ENCODE peak calls at places on chromosomes 16 and 17, in five cellular contexts. C is cardiac muscle cell, S is neuronal stem cell, T is stomach, U is vagina. L is an unnamed sample. For H3K27me3 and H3K36me3, the result is how much of the 10 kb centered on the place peaks cover.

GRCh38 chr17:48717367-48718161 is 4.8 kb downstream of the PRAC1 start:
- DNase-seq in C (no peak), S (no peak), T (no peak), U (no peak), L (no peak)

GRCh38 chr17:20315821-20316220 is 151.5 kb downstream of the LGALS9B start:
- DNase-seq in C (no peak), S (no peak), T (no peak), U (no peak), L (no peak)

GRCh38 chr17:57445772-57446472 is 189.6 kb downstream of the MSI2 start:
- DNase-seq in C (no peak), S (no peak), T (no peak), U (no peak), L (no peak)

GRCh38 chr17:8125947-8126305 is 2.0 kb upstream of the HES7 start:
- DNase-seq in C (no peak), S (no peak), T (no peak), U (no peak), L (peak)

GRCh38 chr16:30921459-30921747 is 2.0 kb upstream of the FBXL19 start:
- DNase-seq in C (no peak), S (no peak), T (no peak), U (no peak), L (no peak)

GRCh38 chr17:73546770-73547345 is 97.4 kb downstream of the SDK2 start:
- DNase-seq in C (peak), S (peak), T (peak), U (no peak), L (peak)

GRCh38 chr16:68664297-68664696 is 19.2 kb downstream of the CDH3 start:
- DNase-seq in C (no peak), S (no peak), T (no peak), U (no peak), L (no peak)

GRCh38 chr17:27438631-27439030 is 17.6 kb upstream of the KSR1 start:
- DNase-seq in C (peak), S (no peak), T (no peak), U (no peak), L (no peak)

GRCh38 chr16:69741519-69741918 is 13.2 kb downstream of the NOB1 start:
- DNase-seq in C (peak), S (no peak), T (no peak), U (no peak), L (no peak)

GRCh38 chr16:57732683-57733082 is 2.9 kb upstream of the KATNB1 start:
- DNase-seq in C (no peak), S (no peak), T (no peak), U (no peak), L (no peak)

GRCh38 chr17:39595928-39596327 is 11.8 kb downstream of the NEUROD2 start:
- DNase-seq in C (no peak), S (no peak), T (no peak), U (no peak), L (no peak)
- H3K27me3 ChIP-seq in C (half or more), S (half or more), T (under half), U (under half), L (under half)

GRCh38 chr17:44077595-44077909 is 7.0 kb downstream of the G6PC3 start:
- DNase-seq in C (no peak), S (no peak), T (no peak), U (no peak), L (no peak)

GRCh38 chr17:44075598-44076293 is 5.2 kb downstream of the G6PC3 start:
- DNase-seq in C (no peak), S (no peak), T (no peak), U (no peak), L (no peak)

GRCh38 chr17:44079877-44080821 is 9.6 kb downstream of the G6PC3 start:
- DNase-seq in C (no peak), S (no peak), T (no peak), U (peak), L (no peak)

GRCh38 chr17:44076716-44077594 is 6.4 kb downstream of the G6PC3 start:
- DNase-seq in C (no peak), S (no peak), T (no peak), U (no peak), L (no peak)

GRCh38 chr17:44078412-44078811 is 7.9 kb downstream of the G6PC3 start:
- DNase-seq in C (no peak), S (no peak), T (no peak), U (no peak), L (no peak)
- H3K27ac ChIP-seq in C (peak), S (no peak), T (no peak), U (no peak), L (no peak)

GRCh38 chr16:28155293-28155692 is 56.5 kb downstream of the XPO6 start:
- DNase-seq in C (no peak), S (no peak), T (no peak), U (no peak), L (no peak)
- H3K36me3 ChIP-seq in C (under half), S (half or more), T (under half), U (under half), L (under half)

GRCh38 chr17:79147791-79148506 is 73.3 kb downstream of the ENGASE start:
- DNase-seq in C (no peak), S (no peak), T (no peak), U (no peak), L (no peak)

GRCh38 chr17:79145548-79145947 is 70.9 kb downstream of the ENGASE start:
- DNase-seq in C (no peak), S (no peak), T (no peak), U (no peak), L (no peak)

GRCh38 chr17:79148584-79148983 is 74.0 kb downstream of the ENGASE start:
- DNase-seq in C (no peak), S (no peak), T (no peak), U (no peak), L (no peak)

GRCh38 chr17:79144090-79144610 is 69.5 kb downstream of the ENGASE start:
- DNase-seq in C (no peak), S (no peak), T (no peak), U (no peak), L (no peak)

GRCh38 chr17:79146562-79146961 is 71.9 kb downstream of the ENGASE start:
- DNase-seq in C (no peak), S (no peak), T (no peak), U (no peak), L (no peak)
- H3K27me3 ChIP-seq in C (under half), S (under half), T (under half), U (under half), L (under half)

DNA sequence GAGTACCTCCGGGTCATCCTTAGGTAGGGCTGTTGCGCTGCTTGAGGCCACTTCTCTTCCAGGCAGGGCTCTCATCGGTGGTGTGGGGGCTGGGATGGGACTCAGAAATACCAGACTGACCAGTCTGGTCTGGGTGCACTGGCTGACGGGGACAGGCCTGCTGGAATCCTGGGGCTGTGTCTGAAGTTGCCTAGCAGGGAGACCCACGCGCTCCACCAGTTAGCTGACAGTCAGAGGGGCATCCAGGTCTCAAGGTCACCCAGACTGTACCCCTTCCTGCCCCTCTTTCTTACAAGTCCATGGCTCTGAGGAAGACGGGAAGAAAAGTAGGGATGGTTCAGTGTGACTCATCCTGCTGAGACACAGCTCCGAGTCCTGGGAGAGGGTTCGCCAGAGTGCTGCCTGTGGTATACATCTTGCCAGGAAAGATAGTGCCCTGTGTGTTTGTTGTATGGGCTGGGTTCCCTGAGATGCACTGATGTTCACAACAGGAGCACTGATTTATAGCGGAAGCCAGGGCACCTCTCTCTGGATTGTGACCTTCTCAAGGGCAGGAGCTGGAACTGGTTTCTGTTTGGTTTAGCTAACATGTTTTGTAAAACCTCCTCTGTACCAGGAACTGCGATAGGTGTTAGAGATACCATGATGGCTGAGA is 97.7 kb downstream of the OR1D5 start:
- DNase-seq in C (peak), S (no peak), T (peak), U (no peak), L (no peak)
- H3K27ac ChIP-seq in C (no peak), S (no peak), T (peak), U (no peak), L (no peak)

GRCh38 chr17:68148936-68149335 is 98.9 kb upstream of the AMZ2 start:
- DNase-seq in C (no peak), S (no peak), T (no peak), U (no peak), L (no peak)
- H3K36me3 ChIP-seq in C (under half), S (under half), T (under half), U (under half), L (under half)

GRCh38 chr16:56649271-56649670 is 2.4 kb upstream of the MT1B start:
- DNase-seq in C (no peak), S (no peak), T (no peak), U (no peak), L (no peak)
- H3K27me3 ChIP-seq in C (half or more), S (half or more), T (under half), U (under half), L (under half)

GRCh38 chr16:15647615-15648014 is 2.4 kb upstream of the NDE1 start:
- DNase-seq in C (no peak), S (no peak), T (no peak), U (no peak), L (no peak)
- H3K27ac ChIP-seq in C (no peak), S (no peak), T (no peak), U (no peak), L (no peak)